ENCODE peak calls at places on chromosomes 7 and 10, in six cellular contexts. One of them, this sample, is unnamed.

GRCh38 chr7:26474596-26474995 is 182.9 kb downstream of the SNX10 start:
- DNase-seq in MM.1S: no peak
- DNase-seq in Panc1: no peak
- DNase-seq in psoas muscle: no peak
- DNase-seq in neural progenitor cell: no peak
- DNase-seq in uterus: no peak
- DNase-seq in this sample: no peak

GRCh38 chr10:50501899-50502556 is 121.7 kb downstream of the SGMS1 start:
- DNase-seq in MM.1S: peak
- DNase-seq in Panc1: no peak
- DNase-seq in psoas muscle: no peak
- DNase-seq in neural progenitor cell: no peak
- DNase-seq in uterus: no peak
- DNase-seq in this sample: no peak

GRCh38 chr7:155567646-155568334 is 21.4 kb upstream of the CNPY1 start:
- DNase-seq in MM.1S: no peak
- DNase-seq in Panc1: no peak
- DNase-seq in psoas muscle: no peak
- DNase-seq in neural progenitor cell: no peak
- DNase-seq in uterus: no peak
- DNase-seq in this sample: no peak

GRCh38 chr7:101575731-101576130 is 53.4 kb downstream of the MYL10 start:
- DNase-seq in MM.1S: no peak
- DNase-seq in Panc1: no peak
- DNase-seq in psoas muscle: no peak
- DNase-seq in neural progenitor cell: no peak
- DNase-seq in uterus: no peak
- DNase-seq in this sample: no peak

GRCh38 chr7:154720016-154720415 is 282.9 kb downstream of the PAXIP1 start:
- DNase-seq in MM.1S: no peak
- DNase-seq in Panc1: no peak
- DNase-seq in psoas muscle: no peak
- DNase-seq in neural progenitor cell: no peak
- DNase-seq in uterus: no peak
- DNase-seq in this sample: no peak

GRCh38 chr7:94289071-94289470 is 105.6 kb upstream of the COL1A2 start:
- DNase-seq in MM.1S: peak
- DNase-seq in Panc1: peak
- DNase-seq in psoas muscle: peak
- DNase-seq in neural progenitor cell: peak
- DNase-seq in uterus: peak
- DNase-seq in this sample: peak

GRCh38 chr7:26292768-26293560 is 1.3 kb downstream of the SNX10 start:
- DNase-seq in MM.1S: no peak
- DNase-seq in Panc1: no peak
- DNase-seq in psoas muscle: no peak
- DNase-seq in neural progenitor cell: peak
- DNase-seq in uterus: peak
- DNase-seq in this sample: no peak

GRCh38 chr7:3606436-3606835 is 305.4 kb downstream of the SDK1 start:
- DNase-seq in MM.1S: no peak
- DNase-seq in Panc1: no peak
- DNase-seq in psoas muscle: no peak
- DNase-seq in neural progenitor cell: no peak
- DNase-seq in uterus: no peak
- DNase-seq in this sample: no peak

GRCh38 chr10:11434323-11434722 is 177.1 kb downstream of the USP6NL start:
- DNase-seq in MM.1S: no peak
- DNase-seq in Panc1: no peak
- DNase-seq in psoas muscle: no peak
- DNase-seq in neural progenitor cell: peak
- DNase-seq in uterus: no peak
- DNase-seq in this sample: no peak

GRCh38 chr7:103988468-103989199 is 824 bp downstream of the RELN start:
- DNase-seq in MM.1S: no peak
- DNase-seq in Panc1: no peak
- DNase-seq in psoas muscle: no peak
- DNase-seq in neural progenitor cell: peak
- DNase-seq in uterus: no peak
- DNase-seq in this sample: no peak

GRCh38 chr10:30986027-30986672 is 45.5 kb downstream of the ZNF438 start:
- DNase-seq in MM.1S: no peak
- DNase-seq in Panc1: peak
- DNase-seq in psoas muscle: no peak
- DNase-seq in neural progenitor cell: no peak
- DNase-seq in uterus: no peak
- DNase-seq in this sample: no peak
- H3K27ac ChIP-seq in MM.1S: no peak
- H3K27ac ChIP-seq in Panc1: no peak
- H3K27ac ChIP-seq in psoas muscle: peak
- H3K27ac ChIP-seq in neural progenitor cell: no peak
- H3K27ac ChIP-seq in uterus: no peak
- H3K27ac ChIP-seq in this sample: peak

GRCh38 chr10:4291995-4292394 is 507.0 kb upstream of the KLF6 start:
- DNase-seq in MM.1S: no peak
- DNase-seq in Panc1: no peak
- DNase-seq in psoas muscle: peak
- DNase-seq in neural progenitor cell: no peak
- DNase-seq in uterus: peak
- DNase-seq in this sample: no peak
- H3K27ac ChIP-seq in MM.1S: no peak
- H3K27ac ChIP-seq in Panc1: peak
- H3K27ac ChIP-seq in psoas muscle: no peak
- H3K27ac ChIP-seq in neural progenitor cell: no peak
- H3K27ac ChIP-seq in uterus: no peak
- H3K27ac ChIP-seq in this sample: no peak

DNA sequence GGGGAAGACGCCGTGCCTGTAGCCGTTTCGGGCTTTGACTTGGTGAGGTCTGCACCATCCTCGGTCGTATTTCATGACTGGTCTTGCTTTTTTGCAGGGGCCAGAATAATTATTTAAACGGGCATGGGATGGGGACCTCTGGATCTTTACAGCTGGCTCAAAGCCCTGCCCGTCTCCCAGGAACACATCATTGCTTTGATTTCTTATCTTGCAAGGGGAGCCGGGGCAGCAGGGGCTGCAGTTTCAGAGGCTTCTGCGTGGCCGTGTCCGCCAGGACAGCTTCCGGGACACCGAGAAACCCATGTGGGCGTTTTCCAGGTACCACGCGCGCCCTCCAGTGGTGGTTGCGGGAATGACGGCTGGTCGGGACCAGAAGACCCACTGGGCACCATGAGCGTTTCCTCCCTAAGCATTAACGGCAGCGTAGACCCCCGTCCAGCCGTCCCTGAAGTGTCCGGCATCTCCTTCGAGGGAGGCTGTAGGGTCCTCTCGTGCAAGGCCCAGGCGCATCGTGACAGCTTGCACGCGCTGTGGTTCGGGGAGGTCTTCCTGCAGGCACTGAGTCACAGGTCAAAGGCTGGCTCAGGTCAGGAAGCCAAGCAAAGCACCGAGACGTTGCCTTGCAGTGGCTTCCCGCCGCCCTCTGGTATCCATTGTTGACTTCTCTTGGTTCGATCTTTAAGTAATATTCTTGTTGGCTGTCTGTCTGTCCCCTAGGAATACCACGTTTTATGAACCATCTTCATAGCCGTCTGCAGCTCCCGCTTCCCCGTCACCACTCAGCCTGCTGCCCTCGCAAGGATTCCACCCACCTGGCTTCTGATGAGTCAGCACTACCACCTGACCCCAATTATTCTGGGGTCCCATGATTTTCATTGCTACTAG is 16.2 kb upstream of the ZFAND2A start:
- DNase-seq in MM.1S: peak
- DNase-seq in Panc1: peak
- DNase-seq in psoas muscle: peak
- DNase-seq in neural progenitor cell: peak
- DNase-seq in uterus: peak
- DNase-seq in this sample: no peak
- H3K27ac ChIP-seq in MM.1S: no peak
- H3K27ac ChIP-seq in Panc1: peak
- H3K27ac ChIP-seq in psoas muscle: no peak
- H3K27ac ChIP-seq in neural progenitor cell: no peak
- H3K27ac ChIP-seq in uterus: no peak
- H3K27ac ChIP-seq in this sample: no peak

DNA sequence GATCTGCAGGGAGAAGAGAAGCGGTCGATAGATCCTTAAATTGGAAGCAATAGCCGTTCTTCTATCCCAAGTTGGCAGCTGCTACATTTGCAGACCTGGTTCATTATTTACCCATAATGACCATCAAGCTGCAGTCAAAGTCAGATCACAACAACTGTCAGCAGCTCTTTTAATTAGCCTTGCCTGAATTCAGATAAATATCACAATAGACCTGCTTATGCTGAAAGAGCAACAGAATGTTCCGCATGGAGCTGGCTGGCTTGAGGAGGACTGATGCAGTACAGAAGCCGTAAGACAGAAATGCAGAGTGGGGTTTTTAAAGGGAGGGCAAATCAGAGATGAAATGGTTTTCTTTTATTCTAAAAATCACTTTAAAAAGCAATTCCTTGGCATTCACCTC is 109.4 kb downstream of the HIBADH start:
- DNase-seq in MM.1S: no peak
- DNase-seq in Panc1: no peak
- DNase-seq in psoas muscle: no peak
- DNase-seq in neural progenitor cell: no peak
- DNase-seq in uterus: no peak
- DNase-seq in this sample: no peak
- H3K27ac ChIP-seq in MM.1S: no peak
- H3K27ac ChIP-seq in Panc1: no peak
- H3K27ac ChIP-seq in psoas muscle: no peak
- H3K27ac ChIP-seq in neural progenitor cell: no peak
- H3K27ac ChIP-seq in uterus: no peak
- H3K27ac ChIP-seq in this sample: no peak

GRCh38 chr10:33196377-33196706 is 138.1 kb downstream of the NRP1 start:
- DNase-seq in MM.1S: no peak
- DNase-seq in Panc1: no peak
- DNase-seq in psoas muscle: no peak
- DNase-seq in neural progenitor cell: no peak
- DNase-seq in uterus: no peak
- DNase-seq in this sample: no peak
- H3K27ac ChIP-seq in MM.1S: no peak
- H3K27ac ChIP-seq in Panc1: peak
- H3K27ac ChIP-seq in psoas muscle: peak
- H3K27ac ChIP-seq in neural progenitor cell: no peak
- H3K27ac ChIP-seq in uterus: peak
- H3K27ac ChIP-seq in this sample: no peak

GRCh38 chr7:150390206-150390605 is 11.1 kb downstream of the ZNF775 start:
- DNase-seq in MM.1S: no peak
- DNase-seq in Panc1: no peak
- DNase-seq in psoas muscle: no peak
- DNase-seq in neural progenitor cell: no peak
- DNase-seq in uterus: no peak
- DNase-seq in this sample: no peak
- H3K27ac ChIP-seq in MM.1S: no peak
- H3K27ac ChIP-seq in Panc1: no peak
- H3K27ac ChIP-seq in psoas muscle: no peak
- H3K27ac ChIP-seq in neural progenitor cell: no peak
- H3K27ac ChIP-seq in uterus: no peak
- H3K27ac ChIP-seq in this sample: no peak